ENCODE peak calls at places on chromosomes 2 and 18, in four cellular contexts. One of them, this sample, is unnamed.

GRCh38 chr18:12679183-12679786 is 21.4 kb upstream of the SPIRE1 start:
- DNase-seq in naive thymus-derived CD4-positive, alpha-beta T cell: no peak
- DNase-seq in mesendoderm: peak
- DNase-seq in SK-MEL-5: peak
- DNase-seq in this sample: no peak

GRCh38 chr2:232479341-232480200 is 8.1 kb downstream of the ECEL1 start:
- DNase-seq in naive thymus-derived CD4-positive, alpha-beta T cell: no peak
- DNase-seq in mesendoderm: no peak
- DNase-seq in SK-MEL-5: no peak
- DNase-seq in this sample: peak

GRCh38 chr2:221641181-221641871 is 69.2 kb upstream of the EPHA4 start:
- DNase-seq in naive thymus-derived CD4-positive, alpha-beta T cell: no peak
- DNase-seq in mesendoderm: no peak
- DNase-seq in SK-MEL-5: peak
- DNase-seq in this sample: no peak

GRCh38 chr2:225124311-225124832 is 82.1 kb upstream of the DOCK10 start:
- DNase-seq in naive thymus-derived CD4-positive, alpha-beta T cell: no peak
- DNase-seq in mesendoderm: no peak
- DNase-seq in SK-MEL-5: no peak
- DNase-seq in this sample: no peak

GRCh38 chr2:112831380-112831930 is 5.1 kb downstream of the IL1B start:
- DNase-seq in naive thymus-derived CD4-positive, alpha-beta T cell: no peak
- DNase-seq in mesendoderm: no peak
- DNase-seq in SK-MEL-5: no peak
- DNase-seq in this sample: no peak

GRCh38 chr2:15579641-15580040 is 12.0 kb upstream of the DDX1 start:
- DNase-seq in naive thymus-derived CD4-positive, alpha-beta T cell: no peak
- DNase-seq in mesendoderm: peak
- DNase-seq in SK-MEL-5: no peak
- DNase-seq in this sample: no peak

GRCh38 chr18:65768379-65768778 is 17.6 kb downstream of the CDH7 start:
- DNase-seq in naive thymus-derived CD4-positive, alpha-beta T cell: no peak
- DNase-seq in mesendoderm: no peak
- DNase-seq in SK-MEL-5: peak
- DNase-seq in this sample: no peak

GRCh38 chr2:135742307-135742838 is 718 bp downstream of the UBXN4 start:
- DNase-seq in naive thymus-derived CD4-positive, alpha-beta T cell: peak
- DNase-seq in mesendoderm: peak
- DNase-seq in SK-MEL-5: peak
- DNase-seq in this sample: no peak

GRCh38 chr2:30666307-30666874 is 140.9 kb downstream of the CAPN13 start:
- DNase-seq in naive thymus-derived CD4-positive, alpha-beta T cell: no peak
- DNase-seq in mesendoderm: no peak
- DNase-seq in SK-MEL-5: peak
- DNase-seq in this sample: no peak

This sample was measured in posterior vena cava.